ENCODE peak calls at places on chromosomes 12 and 14, in nine cellular contexts. D is ovary, T is BJ, M is GM23248, R is breast epithelium, P is uterus, N is heart left ventricle, B is lower leg skin, F is HAP-1. Q is an unnamed sample.
A peak's percentile ranks its signal among the peaks of the same experiment; 100 is the strongest.

GRCh38 chr12:109738878-109739665 is 25.4 kb downstream of the FAM222A start:
- DNase-seq in D (no peak), T (no peak), M (peak; percentile 43), R (peak; percentile 24), P (peak; percentile 5), N (peak; percentile 15), B (peak; percentile 72), F (no peak), Q (no peak)

GRCh38 chr12:578743-579449 is 84.3 kb downstream of the NINJ2 start:
- DNase-seq in D (no peak), T (no peak), M (no peak), R (no peak), P (peak; percentile 10), N (no peak), B (peak; percentile 37), F (no peak), Q (no peak)

GRCh38 chr12:2163172-2163927 is 110.6 kb downstream of the CACNA1C start:
- DNase-seq in D (peak; percentile 91), T (no peak), M (peak; percentile 96), R (no peak), P (peak; percentile 92), N (peak; percentile 91), B (peak; percentile 91), F (no peak), Q (no peak)

GRCh38 chr14:22822619-22823551 is 6.8 kb upstream of the MRPL52 start:
- DNase-seq in D (peak; percentile 78), T (peak; percentile 54), M (peak; percentile 94), R (no peak), P (peak; percentile 86), N (peak; percentile 86), B (peak; percentile 96), F (peak; percentile 67), Q (peak; percentile 54)

GRCh38 chr12:53324113-53324778 is 2.8 kb upstream of the AAAS start:
- DNase-seq in D (no peak), T (no peak), M (no peak), R (no peak), P (peak; percentile 38), N (peak; percentile 67), B (no peak), F (peak; percentile 49), Q (no peak)

GRCh38 chr14:89540830-89541470 is 123.9 kb upstream of the FOXN3 start:
- DNase-seq in D (no peak), T (peak; percentile 82), M (peak; percentile 93), R (no peak), P (no peak), N (no peak), B (no peak), F (no peak), Q (peak; percentile 25)

GRCh38 chr12:57729321-57729844 is 9.2 kb downstream of the AGAP2 start:
- DNase-seq in D (no peak), T (no peak), M (no peak), R (no peak), P (peak; percentile 6), N (no peak), B (peak; percentile 82), F (no peak), Q (no peak)

GRCh38 chr12:65594373-65594772 is 229.9 kb upstream of the HMGA2 start:
- DNase-seq in D (no peak), T (no peak), M (no peak), R (no peak), P (no peak), N (no peak), B (no peak), F (no peak), Q (peak; percentile 54)

GRCh38 chr12:130155416-130156073 is 6.7 kb upstream of the FZD10 start:
- DNase-seq in D (no peak), T (no peak), M (no peak), R (no peak), P (no peak), N (no peak), B (no peak), F (no peak), Q (no peak)

GRCh38 chr14:99177046-99177655 is 94.8 kb downstream of the BCL11B start:
- DNase-seq in D (no peak), T (no peak), M (no peak), R (peak; percentile 17), P (no peak), N (no peak), B (peak; percentile 59), F (no peak), Q (no peak)

GRCh38 chr14:71606575-71606974 is 325.7 kb upstream of the RGS6 start:
- DNase-seq in D (no peak), T (no peak), M (no peak), R (no peak), P (no peak), N (no peak), B (no peak), F (no peak), Q (no peak)

GRCh38 chr12:3101309-3102022 is 24.3 kb downstream of the TSPAN9 start:
- DNase-seq in D (no peak), T (no peak), M (peak; percentile 48), R (no peak), P (peak; percentile 80), N (no peak), B (no peak), F (no peak), Q (no peak)

GRCh38 chr12:34405286-34406227 is 383.3 kb downstream of the ALG10 start:
- DNase-seq in D (peak; percentile 5), T (no peak), M (no peak), R (peak; percentile 30), P (peak; percentile 1), N (peak; percentile 40), B (peak; percentile 57), F (no peak), Q (no peak)

GRCh38 chr14:100827140-100827517 is 1.2 kb downstream of the MEG3 start:
- DNase-seq in D (peak; percentile 50), T (no peak), M (peak; percentile 59), R (no peak), P (no peak), N (no peak), B (no peak), F (no peak), Q (no peak)

GRCh38 chr12:119308743-119309456 is 25.6 kb upstream of the CCDC60 start:
- DNase-seq in D (no peak), T (no peak), M (no peak), R (no peak), P (no peak), N (no peak), B (no peak), F (no peak), Q (no peak)

GRCh38 chr14:70827366-70828151 is 18.2 kb upstream of the MAP3K9 start:
- DNase-seq in D (no peak), T (no peak), M (peak; percentile 39), R (no peak), P (no peak), N (no peak), B (peak; percentile 5), F (no peak), Q (no peak)

GRCh38 chr12:14937689-14938088 is 648 bp downstream of the ERP27 start:
- DNase-seq in D (no peak), T (no peak), M (no peak), R (no peak), P (no peak), N (no peak), B (no peak), F (no peak), Q (no peak)

GRCh38 chr12:111628505-111629260 is 29.6 kb upstream of the ATXN2 start:
- DNase-seq in D (no peak), T (no peak), M (no peak), R (no peak), P (no peak), N (no peak), B (no peak), F (no peak), Q (no peak)

GRCh38 chr12:94020335-94020734 is 128.0 kb upstream of the PLXNC1 start:
- DNase-seq in D (no peak), T (no peak), M (peak; percentile 48), R (no peak), P (no peak), N (no peak), B (no peak), F (no peak), Q (no peak)

GRCh38 chr14:74610866-74611671 is 968 bp downstream of the LTBP2 start:
- DNase-seq in D (peak; percentile 48), T (no peak), M (peak; percentile 84), R (no peak), P (no peak), N (no peak), B (no peak), F (no peak), Q (no peak)

GRCh38 chr12:122820838-122821271 is 14.4 kb upstream of the HIP1R start:
- DNase-seq in D (no peak), T (no peak), M (no peak), R (no peak), P (no peak), N (no peak), B (no peak), F (no peak), Q (no peak)
- H3K4me3 ChIP-seq in D (no peak overlapping the region), T (no peak overlapping the region), M (no peak overlapping the region), R (no peak overlapping the region), P (no peak overlapping the region), N (no peak overlapping the region), B (no peak overlapping the region), F (no peak overlapping the region), Q (no peak overlapping the region)

GRCh38 chr12:54970741-54971140 is 13.8 kb downstream of the TESPA1 start:
- DNase-seq in D (no peak), T (no peak), M (peak; percentile 16), R (no peak), P (no peak), N (no peak), B (no peak), F (no peak), Q (no peak)

GRCh38 chr12:54968181-54968730 is 16.3 kb downstream of the TESPA1 start:
- DNase-seq in D (no peak), T (no peak), M (no peak), R (no peak), P (no peak), N (no peak), B (no peak), F (no peak), Q (no peak)

DNA sequence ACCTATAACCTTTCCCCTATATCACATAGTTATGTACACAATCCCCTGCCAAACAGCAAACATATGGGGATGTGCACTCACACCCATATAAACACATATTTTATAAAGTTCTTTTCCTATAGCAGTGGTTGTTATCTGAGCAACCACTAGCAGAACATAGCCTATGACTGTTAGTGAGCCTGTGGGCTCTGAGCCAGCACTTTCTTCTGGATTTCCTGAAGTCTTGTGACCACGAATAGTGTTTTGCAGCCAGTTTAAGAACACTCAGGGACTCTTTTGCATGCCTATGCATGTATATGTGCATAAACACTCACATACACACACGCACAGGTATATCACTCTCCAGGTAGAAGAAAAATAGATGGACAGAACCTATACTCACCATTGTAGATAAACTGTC is 17.1 kb downstream of the TESPA1 start:
- DNase-seq in D (peak; percentile 23), T (no peak), M (no peak), R (no peak), P (no peak), N (no peak), B (no peak), F (no peak), Q (no peak)
- H3K4me3 ChIP-seq in D (no peak overlapping the region), T (no peak overlapping the region), M (no peak overlapping the region), R (no peak overlapping the region), P (no peak overlapping the region), N (no peak overlapping the region), B (no peak overlapping the region), F (no peak overlapping the region), Q (no peak overlapping the region)

GRCh38 chr14:75989134-75989533 is 3.6 kb downstream of the IFT43 start:
- DNase-seq in D (no peak), T (peak; percentile 21), M (peak; percentile 82), R (no peak), P (peak; percentile 85), N (no peak), B (no peak), F (no peak), Q (no peak)
- H3K4me3 ChIP-seq in D (no peak overlapping the region), T (no peak overlapping the region), M (no peak overlapping the region), R (no peak overlapping the region), P (no peak overlapping the region), N (no peak overlapping the region), B (no peak overlapping the region), F (no peak overlapping the region), Q (no peak overlapping the region)

GRCh38 chr14:73025544-73025943 is 1.4 kb downstream of the ZFYVE1 start:
- DNase-seq in D (no peak), T (no peak), M (peak; percentile 70), R (no peak), P (no peak), N (no peak), B (no peak), F (no peak), Q (no peak)
- H3K4me3 ChIP-seq in D (no peak overlapping the region), T (peak overlapping the region; percentile 84), M (peak overlapping the region; percentile 90), R (no peak overlapping the region), P (no peak overlapping the region), N (no peak overlapping the region), B (no peak overlapping the region), F (no peak overlapping the region), Q (peak overlapping the region; percentile 81)

Q was measured in retinal pigment epithelial cell.